ENCODE peak calls at places on chromosomes 11 and 22, in six cellular contexts. One of them, this sample, is unnamed.

GRCh38 chr22:39979048-39979447 is 15.7 kb upstream of the FAM83F start:
- DNase-seq in lung: no peak
- DNase-seq in IMR-90: no peak
- DNase-seq in mesenchymal stem cell: no peak
- DNase-seq in colonic mucosa: no peak
- DNase-seq in heart left ventricle: no peak
- DNase-seq in this sample: no peak

GRCh38 chr11:111367411-111368284 is 11.4 kb downstream of the POU2AF1 start:
- DNase-seq in colonic mucosa: no peak
- DNase-seq in mesenchymal stem cell: no peak
- DNase-seq in IMR-90: no peak
- DNase-seq in heart left ventricle: no peak
- DNase-seq in lung: no peak
- DNase-seq in this sample: no peak

GRCh38 chr11:31323145-31323544 is 46.4 kb downstream of the DCDC1 start:
- DNase-seq in IMR-90: no peak
- DNase-seq in heart left ventricle: no peak
- DNase-seq in colonic mucosa: no peak
- DNase-seq in lung: no peak
- DNase-seq in mesenchymal stem cell: no peak
- DNase-seq in this sample: no peak

GRCh38 chr22:50270302-50271010 is at the start of gene MAPK11:
- DNase-seq in lung: peak; percentile 60
- DNase-seq in heart left ventricle: peak; percentile 81
- DNase-seq in mesenchymal stem cell: peak; percentile 81
- DNase-seq in colonic mucosa: peak; percentile 73
- DNase-seq in IMR-90: peak; percentile 61
- DNase-seq in this sample: peak; percentile 91

GRCh38 chr11:132056689-132057088 is 686.3 kb downstream of the NTM start:
- DNase-seq in IMR-90: peak; percentile 95
- DNase-seq in heart left ventricle: no peak
- DNase-seq in mesenchymal stem cell: peak; percentile 93
- DNase-seq in lung: no peak
- DNase-seq in colonic mucosa: no peak
- DNase-seq in this sample: no peak

GRCh38 chr11:47905358-47906059 is 57.4 kb upstream of the NUP160 start:
- DNase-seq in mesenchymal stem cell: peak; percentile 89
- DNase-seq in IMR-90: peak; percentile 80
- DNase-seq in lung: no peak
- DNase-seq in heart left ventricle: no peak
- DNase-seq in colonic mucosa: no peak
- DNase-seq in this sample: no peak

GRCh38 chr11:1863352-1864215 is 10.7 kb downstream of the LSP1 start:
- DNase-seq in mesenchymal stem cell: peak; percentile 92
- DNase-seq in lung: peak; percentile 77
- DNase-seq in heart left ventricle: peak; percentile 90
- DNase-seq in IMR-90: peak; percentile 86
- DNase-seq in colonic mucosa: peak; percentile 58
- DNase-seq in this sample: peak; percentile 90

GRCh38 chr22:27836181-27836580 is 34.6 kb upstream of the MN1 start:
- DNase-seq in lung: no peak
- DNase-seq in colonic mucosa: no peak
- DNase-seq in mesenchymal stem cell: no peak
- DNase-seq in heart left ventricle: no peak
- DNase-seq in IMR-90: no peak
- DNase-seq in this sample: no peak

GRCh38 chr22:45966320-45966891 is 10.6 kb downstream of the WNT7B start:
- DNase-seq in IMR-90: no peak
- DNase-seq in heart left ventricle: no peak
- DNase-seq in colonic mucosa: no peak
- DNase-seq in mesenchymal stem cell: no peak
- DNase-seq in lung: peak; percentile 51
- DNase-seq in this sample: no peak

GRCh38 chr22:27460596-27461347 is 340.8 kb downstream of the MN1 start:
- DNase-seq in IMR-90: peak; percentile 60
- DNase-seq in heart left ventricle: no peak
- DNase-seq in lung: no peak
- DNase-seq in mesenchymal stem cell: no peak
- DNase-seq in colonic mucosa: no peak
- DNase-seq in this sample: no peak

GRCh38 chr11:19959697-19960096 is 200.6 kb downstream of the DBX1 start:
- DNase-seq in heart left ventricle: no peak
- DNase-seq in colonic mucosa: no peak
- DNase-seq in IMR-90: no peak
- DNase-seq in mesenchymal stem cell: no peak
- DNase-seq in lung: no peak
- DNase-seq in this sample: no peak

GRCh38 chr22:22168190-22168940 is 76.2 kb upstream of the VPREB1 start:
- DNase-seq in IMR-90: peak; percentile 61
- DNase-seq in mesenchymal stem cell: peak; percentile 9
- DNase-seq in colonic mucosa: no peak
- DNase-seq in heart left ventricle: no peak
- DNase-seq in lung: no peak
- DNase-seq in this sample: no peak

GRCh38 chr11:128492461-128492860 is 94.9 kb downstream of the ETS1 start:
- DNase-seq in colonic mucosa: no peak
- DNase-seq in IMR-90: peak; percentile 67
- DNase-seq in lung: no peak
- DNase-seq in mesenchymal stem cell: peak; percentile 63
- DNase-seq in heart left ventricle: no peak
- DNase-seq in this sample: no peak

GRCh38 chr11:9914064-9914463 is 250.2 kb downstream of the SWAP70 start:
- DNase-seq in lung: no peak
- DNase-seq in heart left ventricle: no peak
- DNase-seq in IMR-90: no peak
- DNase-seq in mesenchymal stem cell: no peak
- DNase-seq in colonic mucosa: no peak
- DNase-seq in this sample: no peak

GRCh38 chr11:69634069-69634468 is 6.9 kb upstream of the CCND1 start:
- DNase-seq in heart left ventricle: no peak
- DNase-seq in lung: no peak
- DNase-seq in IMR-90: no peak
- DNase-seq in mesenchymal stem cell: no peak
- DNase-seq in colonic mucosa: no peak
- DNase-seq in this sample: no peak

GRCh38 chr22:30385913-30386312 is 1.3 kb downstream of the RNF215 start:
- DNase-seq in lung: no peak
- DNase-seq in mesenchymal stem cell: no peak
- DNase-seq in IMR-90: no peak
- DNase-seq in colonic mucosa: no peak
- DNase-seq in heart left ventricle: no peak
- DNase-seq in this sample: no peak

GRCh38 chr11:121929581-121929980 is 186.4 kb downstream of the BLID start:
- DNase-seq in IMR-90: peak; percentile 38
- DNase-seq in lung: no peak
- DNase-seq in colonic mucosa: no peak
- DNase-seq in heart left ventricle: peak; percentile 28
- DNase-seq in mesenchymal stem cell: peak; percentile 26
- DNase-seq in this sample: no peak

GRCh38 chr11:116984589-116984988 is 113.6 kb downstream of the SIK3 start:
- DNase-seq in mesenchymal stem cell: peak; percentile 89
- DNase-seq in heart left ventricle: no peak
- DNase-seq in colonic mucosa: no peak
- DNase-seq in lung: no peak
- DNase-seq in IMR-90: peak; percentile 98
- DNase-seq in this sample: no peak

GRCh38 chr11:69142894-69143293 is 12.8 kb upstream of the SMIM38 start:
- DNase-seq in colonic mucosa: no peak
- DNase-seq in heart left ventricle: no peak
- DNase-seq in IMR-90: no peak
- DNase-seq in lung: no peak
- DNase-seq in mesenchymal stem cell: no peak
- DNase-seq in this sample: no peak

GRCh38 chr11:13316528-13316961 is 39.0 kb downstream of the BMAL1 start:
- DNase-seq in lung: peak; percentile 50
- DNase-seq in colonic mucosa: no peak
- DNase-seq in heart left ventricle: no peak
- DNase-seq in IMR-90: peak; percentile 55
- DNase-seq in mesenchymal stem cell: no peak
- DNase-seq in this sample: no peak

GRCh38 chr11:78310500-78310909 is 107.1 kb downstream of the GAB2 start:
- DNase-seq in colonic mucosa: peak; percentile 64
- DNase-seq in mesenchymal stem cell: no peak
- DNase-seq in heart left ventricle: peak; percentile 77
- DNase-seq in lung: no peak
- DNase-seq in IMR-90: peak; percentile 35
- DNase-seq in this sample: no peak

GRCh38 chr11:17639781-17640180 is 79.6 kb upstream of the MYOD1 start:
- DNase-seq in heart left ventricle: no peak
- DNase-seq in lung: no peak
- DNase-seq in IMR-90: no peak
- DNase-seq in colonic mucosa: no peak
- DNase-seq in mesenchymal stem cell: no peak
- DNase-seq in this sample: no peak

GRCh38 chr11:17528181-17528691 is 16.0 kb downstream of the USH1C start:
- DNase-seq in lung: peak; percentile 35
- DNase-seq in mesenchymal stem cell: peak; percentile 38
- DNase-seq in heart left ventricle: peak; percentile 31
- DNase-seq in colonic mucosa: peak; percentile 48
- DNase-seq in IMR-90: peak; percentile 28
- DNase-seq in this sample: no peak

GRCh38 chr11:7892751-7893356 is 38.2 kb downstream of the OR10A6 start:
- DNase-seq in IMR-90: peak; percentile 74
- DNase-seq in colonic mucosa: no peak
- DNase-seq in mesenchymal stem cell: peak; percentile 72
- DNase-seq in heart left ventricle: no peak
- DNase-seq in lung: no peak
- DNase-seq in this sample: no peak

GRCh38 chr11:120306519-120307242 is 18.4 kb upstream of the TLCD5 start:
- DNase-seq in lung: no peak
- DNase-seq in colonic mucosa: peak; percentile 76
- DNase-seq in heart left ventricle: no peak
- DNase-seq in mesenchymal stem cell: peak; percentile 83
- DNase-seq in IMR-90: peak; percentile 91
- DNase-seq in this sample: no peak

GRCh38 chr11:24400059-24400665 is 96.7 kb upstream of the LUZP2 start:
- DNase-seq in lung: no peak
- DNase-seq in mesenchymal stem cell: no peak
- DNase-seq in colonic mucosa: no peak
- DNase-seq in IMR-90: no peak
- DNase-seq in heart left ventricle: no peak
- DNase-seq in this sample: no peak

GRCh38 chr11:76689313-76689712 is 18.8 kb upstream of the LRRC32 start:
- DNase-seq in mesenchymal stem cell: no peak
- DNase-seq in heart left ventricle: no peak
- DNase-seq in colonic mucosa: no peak
- DNase-seq in lung: no peak
- DNase-seq in IMR-90: no peak
- DNase-seq in this sample: no peak

GRCh38 chr11:120244476-120244875 is 4.5 kb downstream of the POU2F3 start:
- DNase-seq in lung: no peak
- DNase-seq in colonic mucosa: no peak
- DNase-seq in mesenchymal stem cell: no peak
- DNase-seq in IMR-90: peak; percentile 10
- DNase-seq in heart left ventricle: no peak
- DNase-seq in this sample: peak; percentile 16

GRCh38 chr11:63534895-63535461 is 1.6 kb upstream of the PLAAT4 start:
- DNase-seq in lung: no peak
- DNase-seq in IMR-90: no peak
- DNase-seq in colonic mucosa: no peak
- DNase-seq in heart left ventricle: no peak
- DNase-seq in mesenchymal stem cell: peak; percentile 2
- DNase-seq in this sample: no peak

GRCh38 chr11:63535734-63536133 is 874 bp upstream of the PLAAT4 start:
- DNase-seq in mesenchymal stem cell: no peak
- DNase-seq in IMR-90: no peak
- DNase-seq in heart left ventricle: no peak
- DNase-seq in lung: no peak
- DNase-seq in colonic mucosa: no peak
- DNase-seq in this sample: no peak

GRCh38 chr11:63534076-63534475 is 2.5 kb upstream of the PLAAT4 start:
- DNase-seq in colonic mucosa: no peak
- DNase-seq in heart left ventricle: no peak
- DNase-seq in IMR-90: no peak
- DNase-seq in mesenchymal stem cell: no peak
- DNase-seq in lung: no peak
- DNase-seq in this sample: no peak

GRCh38 chr11:63537293-63538101 is 889 bp downstream of the PLAAT4 start:
- DNase-seq in mesenchymal stem cell: no peak
- DNase-seq in lung: peak; percentile 74
- DNase-seq in IMR-90: peak; percentile 4
- DNase-seq in colonic mucosa: no peak
- DNase-seq in heart left ventricle: peak; percentile 81
- DNase-seq in this sample: no peak

GRCh38 chr11:63536669-63537292 is at the start of gene PLAAT4:
- DNase-seq in IMR-90: peak; percentile 58
- DNase-seq in heart left ventricle: peak; percentile 33
- DNase-seq in colonic mucosa: peak; percentile 46
- DNase-seq in mesenchymal stem cell: peak; percentile 72
- DNase-seq in lung: peak; percentile 38
- DNase-seq in this sample: no peak
- H3K4me3 ChIP-seq in IMR-90: peak within 1 kb of the TSS; percentile 18
- H3K4me3 ChIP-seq in heart left ventricle: peak within 1 kb of the TSS; percentile 68
- H3K4me3 ChIP-seq in colonic mucosa: peak within 1 kb of the TSS; percentile 42
- H3K4me3 ChIP-seq in mesenchymal stem cell: peak within 1 kb of the TSS; percentile 12
- H3K4me3 ChIP-seq in lung: peak within 1 kb of the TSS; percentile 12
- H3K4me3 ChIP-seq in this sample: peak within 1 kb of the TSS; percentile 36

GRCh38 chr22:48369789-48370507 is 1457.7 kb downstream of the BRD1 start:
- DNase-seq in IMR-90: no peak
- DNase-seq in heart left ventricle: no peak
- DNase-seq in mesenchymal stem cell: no peak
- DNase-seq in lung: peak; percentile 43
- DNase-seq in colonic mucosa: peak; percentile 41
- DNase-seq in this sample: peak; percentile 10
- H3K9me3 ChIP-seq in IMR-90: peaks cover 45% of the 10 kb centered on the region
- H3K9me3 ChIP-seq in heart left ventricle: no peaks in the 10 kb centered on the region
- H3K9me3 ChIP-seq in mesenchymal stem cell: no peaks in the 10 kb centered on the region
- H3K9me3 ChIP-seq in lung: no peaks in the 10 kb centered on the region
- H3K9me3 ChIP-seq in colonic mucosa: no peaks in the 10 kb centered on the region
- H3K9me3 ChIP-seq in this sample: no peaks in the 10 kb centered on the region

GRCh38 chr11:130428271-130428670 is at the start of gene ADAMTS8:
- DNase-seq in lung: no peak
- DNase-seq in colonic mucosa: no peak
- DNase-seq in mesenchymal stem cell: no peak
- DNase-seq in IMR-90: no peak
- DNase-seq in heart left ventricle: peak; percentile 31
- DNase-seq in this sample: no peak
- H3K4me3 ChIP-seq in lung: peak within 1 kb of the TSS; percentile 53
- H3K4me3 ChIP-seq in colonic mucosa: peak within 1 kb of the TSS; percentile 33
- H3K4me3 ChIP-seq in mesenchymal stem cell: peak within 1 kb of the TSS; percentile 38
- H3K4me3 ChIP-seq in IMR-90: peak within 1 kb of the TSS; percentile 47
- H3K4me3 ChIP-seq in heart left ventricle: peak within 1 kb of the TSS; percentile 57
- H3K4me3 ChIP-seq in this sample: peak within 1 kb of the TSS; percentile 30

GRCh38 chr11:74866557-74866956 is 82.3 kb downstream of the XRRA1 start:
- DNase-seq in mesenchymal stem cell: no peak
- DNase-seq in IMR-90: no peak
- DNase-seq in lung: no peak
- DNase-seq in heart left ventricle: no peak
- DNase-seq in colonic mucosa: no peak
- DNase-seq in this sample: no peak
- H3K9me3 ChIP-seq in mesenchymal stem cell: peaks cover 99% of the 10 kb centered on the region
- H3K9me3 ChIP-seq in IMR-90: peaks cover 49% of the 10 kb centered on the region
- H3K9me3 ChIP-seq in lung: peaks cover 32% of the 10 kb centered on the region
- H3K9me3 ChIP-seq in heart left ventricle: peaks cover 17% of the 10 kb centered on the region
- H3K9me3 ChIP-seq in colonic mucosa: peaks cover 12% of the 10 kb centered on the region
- H3K9me3 ChIP-seq in this sample: peaks cover 98% of the 10 kb centered on the region

GRCh38 chr11:28659716-28660348 is 551.6 kb downstream of the METTL15 start:
- DNase-seq in colonic mucosa: no peak
- DNase-seq in heart left ventricle: no peak
- DNase-seq in IMR-90: peak; percentile 60
- DNase-seq in lung: no peak
- DNase-seq in mesenchymal stem cell: peak; percentile 12
- DNase-seq in this sample: no peak
- H3K4me3 ChIP-seq in colonic mucosa: no peak overlapping the region
- H3K4me3 ChIP-seq in heart left ventricle: no peak overlapping the region
- H3K4me3 ChIP-seq in IMR-90: no peak overlapping the region
- H3K4me3 ChIP-seq in lung: no peak overlapping the region
- H3K4me3 ChIP-seq in mesenchymal stem cell: no peak overlapping the region
- H3K4me3 ChIP-seq in this sample: no peak overlapping the region

GRCh38 chr22:48640890-48641771 is 1186.5 kb downstream of the BRD1 start:
- DNase-seq in mesenchymal stem cell: no peak
- DNase-seq in heart left ventricle: no peak
- DNase-seq in lung: no peak
- DNase-seq in colonic mucosa: no peak
- DNase-seq in IMR-90: no peak
- DNase-seq in this sample: no peak
- H3K9me3 ChIP-seq in mesenchymal stem cell: no peaks in the 10 kb centered on the region
- H3K9me3 ChIP-seq in heart left ventricle: no peaks in the 10 kb centered on the region
- H3K9me3 ChIP-seq in lung: no peaks in the 10 kb centered on the region
- H3K9me3 ChIP-seq in colonic mucosa: no peaks in the 10 kb centered on the region
- H3K9me3 ChIP-seq in IMR-90: peaks cover 61% of the 10 kb centered on the region
- H3K9me3 ChIP-seq in this sample: no peaks in the 10 kb centered on the region